ENCODE peak calls at places on chromosome 17, in eight cellular contexts. One of them, this sample, is unnamed.

GRCh38 chr17:19579192-19579668 is 45.6 kb downstream of the SLC47A1 start:
- DNase-seq in tibial nerve: no peak
- DNase-seq in endothelial cell of umbilical vein: no peak
- DNase-seq in ovary: peak
- DNase-seq in suprapubic skin: no peak
- DNase-seq in stomach: no peak
- DNase-seq in A549: no peak
- DNase-seq in IMR-90: no peak
- DNase-seq in this sample: no peak

GRCh38 chr17:73074515-73074914 is 18.0 kb downstream of the SLC39A11 start:
- DNase-seq in tibial nerve: no peak
- DNase-seq in ovary: no peak
- DNase-seq in IMR-90: no peak
- DNase-seq in suprapubic skin: no peak
- DNase-seq in stomach: no peak
- DNase-seq in A549: no peak
- DNase-seq in endothelial cell of umbilical vein: no peak
- DNase-seq in this sample: no peak

GRCh38 chr17:29077320-29077719 is 34.4 kb downstream of the PIPOX start:
- DNase-seq in A549: no peak
- DNase-seq in suprapubic skin: no peak
- DNase-seq in tibial nerve: no peak
- DNase-seq in stomach: no peak
- DNase-seq in IMR-90: no peak
- DNase-seq in ovary: no peak
- DNase-seq in endothelial cell of umbilical vein: no peak
- DNase-seq in this sample: no peak

GRCh38 chr17:28727727-28728363 is 743 bp upstream of the NEK8 start:
- DNase-seq in IMR-90: peak
- DNase-seq in A549: peak
- DNase-seq in tibial nerve: no peak
- DNase-seq in ovary: peak
- DNase-seq in endothelial cell of umbilical vein: peak
- DNase-seq in stomach: peak
- DNase-seq in suprapubic skin: no peak
- DNase-seq in this sample: peak

GRCh38 chr17:81519284-81520020 is 6.9 kb upstream of the ACTG1 start:
- DNase-seq in stomach: peak
- DNase-seq in ovary: no peak
- DNase-seq in suprapubic skin: no peak
- DNase-seq in endothelial cell of umbilical vein: no peak
- DNase-seq in tibial nerve: no peak
- DNase-seq in IMR-90: no peak
- DNase-seq in A549: peak
- DNase-seq in this sample: no peak

GRCh38 chr17:67994827-67995567 is 1.3 kb downstream of the C17orf58 start:
- DNase-seq in endothelial cell of umbilical vein: peak
- DNase-seq in A549: peak
- DNase-seq in tibial nerve: no peak
- DNase-seq in suprapubic skin: no peak
- DNase-seq in stomach: peak
- DNase-seq in IMR-90: peak
- DNase-seq in ovary: no peak
- DNase-seq in this sample: no peak

GRCh38 chr17:42062673-42063072 is 12.3 kb upstream of the C17orf113 start:
- DNase-seq in stomach: no peak
- DNase-seq in endothelial cell of umbilical vein: no peak
- DNase-seq in A549: no peak
- DNase-seq in suprapubic skin: no peak
- DNase-seq in tibial nerve: no peak
- DNase-seq in ovary: no peak
- DNase-seq in IMR-90: no peak
- DNase-seq in this sample: no peak

GRCh38 chr17:32755045-32755805 is 121.7 kb downstream of the MYO1D start:
- DNase-seq in endothelial cell of umbilical vein: peak
- DNase-seq in tibial nerve: no peak
- DNase-seq in ovary: no peak
- DNase-seq in IMR-90: peak
- DNase-seq in suprapubic skin: no peak
- DNase-seq in A549: peak
- DNase-seq in stomach: no peak
- DNase-seq in this sample: no peak

GRCh38 chr17:82544431-82545070 is 25.0 kb downstream of the FOXK2 start:
- DNase-seq in stomach: no peak
- DNase-seq in endothelial cell of umbilical vein: no peak
- DNase-seq in tibial nerve: no peak
- DNase-seq in A549: no peak
- DNase-seq in ovary: peak
- DNase-seq in IMR-90: no peak
- DNase-seq in suprapubic skin: no peak
- DNase-seq in this sample: no peak

GRCh38 chr17:55735784-55736405 is 13.2 kb upstream of the TMEM100 start:
- DNase-seq in IMR-90: peak
- DNase-seq in stomach: no peak
- DNase-seq in tibial nerve: no peak
- DNase-seq in endothelial cell of umbilical vein: peak
- DNase-seq in A549: peak
- DNase-seq in suprapubic skin: no peak
- DNase-seq in ovary: peak
- DNase-seq in this sample: no peak

GRCh38 chr17:50476545-50477315 is 1.9 kb upstream of the RSAD1 start:
- DNase-seq in A549: no peak
- DNase-seq in endothelial cell of umbilical vein: no peak
- DNase-seq in ovary: no peak
- DNase-seq in tibial nerve: no peak
- DNase-seq in IMR-90: no peak
- DNase-seq in stomach: no peak
- DNase-seq in suprapubic skin: no peak
- DNase-seq in this sample: no peak

DNA sequence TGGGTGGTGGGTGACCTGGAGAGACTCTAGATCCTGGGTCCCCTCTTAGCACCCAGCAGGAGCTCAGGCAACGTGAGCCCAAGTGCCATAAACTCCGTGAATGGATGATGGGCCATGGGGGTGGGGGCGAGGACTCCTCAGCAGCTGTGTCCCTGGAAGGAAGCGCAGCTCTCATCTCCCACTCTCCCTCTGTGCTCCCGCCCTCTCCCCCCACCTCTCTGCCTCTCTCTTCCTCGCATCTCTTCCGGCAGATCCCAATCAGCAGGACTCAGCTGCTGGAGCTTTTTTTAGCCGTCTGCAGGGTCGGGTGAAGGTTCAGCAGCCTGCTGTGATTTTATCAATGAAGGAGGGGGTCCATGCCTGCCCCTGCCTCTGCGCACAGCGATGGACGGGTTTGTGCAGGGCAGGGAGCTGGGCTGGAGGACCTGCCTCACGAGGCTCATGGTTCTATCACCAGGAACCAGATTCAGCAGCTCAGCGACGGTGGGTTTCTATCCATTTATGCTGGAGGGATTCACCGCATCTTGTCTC is 8.3 kb downstream of the CCR7 start:
- DNase-seq in endothelial cell of umbilical vein: peak
- DNase-seq in stomach: peak
- DNase-seq in A549: no peak
- DNase-seq in suprapubic skin: peak
- DNase-seq in IMR-90: no peak
- DNase-seq in ovary: no peak
- DNase-seq in tibial nerve: no peak
- DNase-seq in this sample: no peak
- TF ChIP-seq POLR2A in endothelial cell of umbilical vein: peak
- TF ChIP-seq POLR2A in stomach: no peak
- TF ChIP-seq POLR2A in A549: no peak
- TF ChIP-seq POLR2A in suprapubic skin: no peak
- TF ChIP-seq POLR2A in IMR-90: no peak
- TF ChIP-seq POLR2A in ovary: no peak
- TF ChIP-seq POLR2A in tibial nerve: no peak
- TF ChIP-seq POLR2A in this sample: no peak

GRCh38 chr17:6857336-6857735 is 25.8 kb upstream of the TEKT1 start:
- DNase-seq in stomach: no peak
- DNase-seq in suprapubic skin: no peak
- DNase-seq in A549: no peak
- DNase-seq in tibial nerve: no peak
- DNase-seq in endothelial cell of umbilical vein: no peak
- DNase-seq in IMR-90: no peak
- DNase-seq in ovary: no peak
- DNase-seq in this sample: no peak

GRCh38 chr17:6857904-6858303 is 26.4 kb upstream of the TEKT1 start:
- DNase-seq in tibial nerve: no peak
- DNase-seq in ovary: no peak
- DNase-seq in IMR-90: no peak
- DNase-seq in endothelial cell of umbilical vein: no peak
- DNase-seq in stomach: no peak
- DNase-seq in suprapubic skin: no peak
- DNase-seq in A549: no peak
- DNase-seq in this sample: no peak

GRCh38 chr17:6856054-6856453 is 24.5 kb upstream of the TEKT1 start:
- DNase-seq in stomach: no peak
- DNase-seq in endothelial cell of umbilical vein: no peak
- DNase-seq in suprapubic skin: no peak
- DNase-seq in ovary: no peak
- DNase-seq in A549: no peak
- DNase-seq in tibial nerve: no peak
- DNase-seq in IMR-90: no peak
- DNase-seq in this sample: no peak

DNA sequence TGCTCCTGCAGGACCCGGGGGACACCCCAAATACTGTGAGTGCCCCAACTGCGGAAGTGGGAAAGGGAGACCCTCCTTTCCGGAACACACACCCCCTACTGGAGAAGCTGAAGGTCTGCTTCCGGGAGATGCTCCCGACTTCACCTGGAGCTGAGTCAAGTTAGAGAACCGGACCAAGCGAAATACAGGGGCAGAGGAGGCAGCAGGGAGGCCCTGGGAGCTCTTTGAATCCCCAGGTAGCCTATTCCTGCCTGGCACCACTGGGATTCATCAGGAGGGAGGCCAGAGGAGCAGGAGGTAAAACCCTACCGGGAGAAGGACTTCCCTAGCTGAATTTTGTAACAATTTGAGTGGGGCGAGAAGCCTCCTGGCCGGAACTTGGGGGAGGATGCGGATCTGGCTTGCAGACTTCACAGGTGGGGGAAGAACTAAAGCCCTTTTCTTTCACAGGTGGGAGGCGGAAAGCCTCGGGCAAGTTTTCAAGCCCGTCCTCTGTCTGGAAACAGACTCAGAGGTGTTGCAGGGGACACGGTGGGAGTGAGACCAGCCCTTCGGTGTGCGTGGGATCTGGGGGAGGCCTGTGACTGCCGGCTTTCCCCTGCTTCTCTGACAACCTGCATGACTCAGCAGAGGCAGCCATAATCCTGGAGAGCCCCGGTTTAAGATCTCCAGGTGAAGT is 22.4 kb upstream of the TEKT1 start:
- DNase-seq in IMR-90: no peak
- DNase-seq in endothelial cell of umbilical vein: no peak
- DNase-seq in tibial nerve: no peak
- DNase-seq in suprapubic skin: no peak
- DNase-seq in A549: peak
- DNase-seq in ovary: no peak
- DNase-seq in stomach: no peak
- DNase-seq in this sample: no peak
- TF ChIP-seq CTCF in IMR-90: no peak
- TF ChIP-seq CTCF in endothelial cell of umbilical vein: no peak
- TF ChIP-seq CTCF in tibial nerve: no peak
- TF ChIP-seq CTCF in suprapubic skin: no peak
- TF ChIP-seq CTCF in A549: peak
- TF ChIP-seq CTCF in ovary: no peak
- TF ChIP-seq CTCF in stomach: no peak
- TF ChIP-seq CTCF in this sample: no peak

DNA sequence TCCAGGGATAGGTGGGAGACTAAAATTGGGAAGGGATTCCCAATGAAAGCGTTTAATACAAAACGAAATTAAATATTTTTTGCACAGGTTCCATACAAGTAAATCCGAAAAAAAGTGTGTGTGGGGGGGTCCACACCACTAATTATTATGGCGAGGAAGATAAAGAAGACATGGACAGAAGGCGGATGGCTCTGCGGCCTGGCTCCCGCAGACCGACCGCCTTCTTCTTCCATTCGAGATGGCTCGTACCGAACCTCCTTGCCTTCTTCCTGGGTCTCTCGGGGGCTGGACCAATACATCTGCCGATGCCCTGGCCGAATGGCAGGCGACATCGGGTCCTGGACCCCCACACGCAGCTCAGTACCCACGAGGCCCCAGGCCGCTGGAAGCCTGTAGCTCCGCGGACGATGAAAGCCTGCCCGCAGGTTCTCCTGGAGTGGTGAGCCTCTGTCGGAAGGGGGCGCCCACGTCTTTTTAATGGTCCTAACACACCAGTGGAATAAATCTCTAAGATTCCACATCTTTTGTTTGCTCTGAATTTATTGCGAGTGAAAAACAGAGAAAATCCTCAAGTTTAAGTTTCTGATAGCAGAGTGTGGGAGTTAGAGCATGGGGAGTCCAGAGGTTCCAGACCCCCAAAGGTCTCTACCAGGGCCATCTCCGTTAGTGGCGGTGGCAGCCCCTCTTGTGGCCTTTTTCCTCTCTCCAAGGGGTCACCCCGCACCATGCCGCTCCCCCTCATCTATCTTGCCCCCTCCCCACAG is 1.4 kb downstream of the PRAC2 start:
- DNase-seq in ovary: peak
- DNase-seq in stomach: peak
- DNase-seq in suprapubic skin: peak
- DNase-seq in endothelial cell of umbilical vein: peak
- DNase-seq in IMR-90: peak
- DNase-seq in A549: peak
- DNase-seq in tibial nerve: peak
- DNase-seq in this sample: peak
- H3K4me3 ChIP-seq in ovary: no peak
- H3K4me3 ChIP-seq in stomach: no peak
- H3K4me3 ChIP-seq in suprapubic skin: peak
- H3K4me3 ChIP-seq in endothelial cell of umbilical vein: no peak
- H3K4me3 ChIP-seq in IMR-90: no peak
- H3K4me3 ChIP-seq in A549: no peak
- H3K4me3 ChIP-seq in tibial nerve: no peak
- H3K4me3 ChIP-seq in this sample: no peak

GRCh38 chr17:896439-896838 is 83.1 kb downstream of the NXN start:
- DNase-seq in stomach: no peak
- DNase-seq in endothelial cell of umbilical vein: no peak
- DNase-seq in IMR-90: peak
- DNase-seq in tibial nerve: no peak
- DNase-seq in suprapubic skin: no peak
- DNase-seq in A549: no peak
- DNase-seq in ovary: no peak
- DNase-seq in this sample: no peak

GRCh38 chr17:897970-898619 is 81.5 kb downstream of the NXN start:
- DNase-seq in A549: no peak
- DNase-seq in stomach: no peak
- DNase-seq in IMR-90: no peak
- DNase-seq in tibial nerve: no peak
- DNase-seq in endothelial cell of umbilical vein: no peak
- DNase-seq in ovary: no peak
- DNase-seq in suprapubic skin: no peak
- DNase-seq in this sample: no peak

GRCh38 chr17:902463-902862 is 77.1 kb downstream of the NXN start:
- DNase-seq in stomach: no peak
- DNase-seq in A549: no peak
- DNase-seq in endothelial cell of umbilical vein: no peak
- DNase-seq in suprapubic skin: no peak
- DNase-seq in ovary: no peak
- DNase-seq in tibial nerve: no peak
- DNase-seq in IMR-90: no peak
- DNase-seq in this sample: no peak

GRCh38 chr17:900336-900735 is 79.2 kb downstream of the NXN start:
- DNase-seq in suprapubic skin: no peak
- DNase-seq in A549: no peak
- DNase-seq in ovary: no peak
- DNase-seq in tibial nerve: no peak
- DNase-seq in IMR-90: no peak
- DNase-seq in endothelial cell of umbilical vein: peak
- DNase-seq in stomach: no peak
- DNase-seq in this sample: no peak

GRCh38 chr17:901964-902363 is 77.6 kb downstream of the NXN start:
- DNase-seq in endothelial cell of umbilical vein: no peak
- DNase-seq in A549: no peak
- DNase-seq in ovary: no peak
- DNase-seq in suprapubic skin: no peak
- DNase-seq in tibial nerve: no peak
- DNase-seq in IMR-90: peak
- DNase-seq in stomach: no peak
- DNase-seq in this sample: no peak
- TF ChIP-seq POLR2A in endothelial cell of umbilical vein: no peak
- TF ChIP-seq POLR2A in A549: no peak
- TF ChIP-seq POLR2A in ovary: no peak
- TF ChIP-seq POLR2A in suprapubic skin: no peak
- TF ChIP-seq POLR2A in tibial nerve: no peak
- TF ChIP-seq POLR2A in IMR-90: no peak
- TF ChIP-seq POLR2A in stomach: no peak
- TF ChIP-seq POLR2A in this sample: no peak